ENCODE peak calls at places on chromosomes 5 and 9, in eight cellular contexts. C, O, U, N, H, I, X and J are unnamed samples.

GRCh38 chr9:34562136-34562745 is 27.3 kb downstream of the CNTFR start:
- DNase-seq in H (peak), U (no peak), X (no peak), N (no peak), C (no peak), I (no peak), O (no peak), J (no peak)

GRCh38 chr5:159286420-159287035 is 23.4 kb downstream of the UBLCP1 start:
- DNase-seq in X (peak), C (no peak), O (peak), N (no peak), H (peak), U (no peak), I (peak), J (peak)

GRCh38 chr9:88661759-88662158 is 126.8 kb downstream of the NXNL2 start:
- DNase-seq in N (no peak), X (peak), H (no peak), O (peak), C (no peak), I (no peak), U (no peak), J (no peak)

GRCh38 chr9:30711591-30711990 is 1672.9 kb upstream of the ACO1 start:
- DNase-seq in U (no peak), I (no peak), N (no peak), C (no peak), H (no peak), O (no peak), X (no peak), J (no peak)

GRCh38 chr9:71858102-71858798 is 52.7 kb downstream of the ABHD17B start:
- DNase-seq in X (no peak), O (no peak), C (no peak), N (no peak), H (no peak), U (no peak), I (no peak), J (no peak)

GRCh38 chr9:97543568-97543967 is 42.1 kb downstream of the TMOD1 start:
- DNase-seq in O (no peak), U (no peak), I (peak), C (no peak), N (no peak), X (no peak), H (no peak), J (no peak)

GRCh38 chr9:130658893-130659698 is 5.3 kb upstream of the PRDM12 start:
- DNase-seq in C (no peak), U (no peak), X (no peak), N (no peak), O (no peak), I (no peak), H (no peak), J (no peak)

GRCh38 chr9:133685653-133686504 is 49.7 kb downstream of the DBH start:
- DNase-seq in X (no peak), H (no peak), C (no peak), I (no peak), O (no peak), U (peak), N (no peak), J (no peak)

GRCh38 chr9:126407125-126407870 is 80.7 kb downstream of the MVB12B start:
- DNase-seq in N (no peak), O (peak), C (no peak), X (no peak), I (no peak), H (no peak), U (no peak), J (no peak)